ENCODE peak calls at places on chromosome 7, in seven cellular contexts. S, Q, A, V, H, W and Z are unnamed samples.

GRCh38 chr7:46257766-46258448 is 336.8 kb upstream of the IGFBP3 start:
- DNase-seq in W (no peak), H (no peak), A (peak; percentile 90), V (no peak), Q (peak; percentile 15), S (no peak), Z (no peak)

GRCh38 chr7:794671-795329 is 37.5 kb upstream of the SUN1 start:
- DNase-seq in W (no peak), H (no peak), A (no peak), S (no peak), V (no peak), Q (no peak), Z (no peak)

GRCh38 chr7:155993420-155994252 is 181.4 kb upstream of the SHH start:
- DNase-seq in V (no peak), Q (no peak), S (no peak), A (no peak), H (no peak), W (no peak), Z (no peak)

GRCh38 chr7:84612976-84613375 is 418.4 kb upstream of the SEMA3A start:
- DNase-seq in A (no peak), Q (no peak), H (no peak), V (no peak), W (no peak), S (no peak), Z (no peak)

GRCh38 chr7:128740996-128741395 is 1.8 kb downstream of the CALU start:
- DNase-seq in V (no peak), A (peak; percentile 24), S (no peak), H (no peak), Q (no peak), W (peak; percentile 30), Z (peak; percentile 52)

GRCh38 chr7:30700941-30701340 is 18.7 kb upstream of the CRHR2 start:
- DNase-seq in A (no peak), W (no peak), H (no peak), S (no peak), V (no peak), Q (no peak), Z (no peak)

GRCh38 chr7:30466266-30466665 is 12.3 kb downstream of the NOD1 start:
- DNase-seq in V (no peak), A (peak; percentile 72), S (no peak), H (no peak), Q (no peak), W (no peak), Z (peak; percentile 69)

GRCh38 chr7:43004076-43004475 is 71.9 kb downstream of the MRPL32 start:
- DNase-seq in S (no peak), H (no peak), W (no peak), V (no peak), A (peak; percentile 4), Q (no peak), Z (no peak)

GRCh38 chr7:37287093-37287492 is 161.6 kb downstream of the ELMO1 start:
- DNase-seq in V (no peak), Q (no peak), S (peak; percentile 64), A (no peak), H (no peak), W (no peak), Z (no peak)

GRCh38 chr7:118352854-118353453 is 128.4 kb downstream of the ANKRD7 start:
- DNase-seq in S (peak; percentile 33), A (peak; percentile 6), V (no peak), Q (peak; percentile 52), H (no peak), W (no peak), Z (peak; percentile 14)

DNA sequence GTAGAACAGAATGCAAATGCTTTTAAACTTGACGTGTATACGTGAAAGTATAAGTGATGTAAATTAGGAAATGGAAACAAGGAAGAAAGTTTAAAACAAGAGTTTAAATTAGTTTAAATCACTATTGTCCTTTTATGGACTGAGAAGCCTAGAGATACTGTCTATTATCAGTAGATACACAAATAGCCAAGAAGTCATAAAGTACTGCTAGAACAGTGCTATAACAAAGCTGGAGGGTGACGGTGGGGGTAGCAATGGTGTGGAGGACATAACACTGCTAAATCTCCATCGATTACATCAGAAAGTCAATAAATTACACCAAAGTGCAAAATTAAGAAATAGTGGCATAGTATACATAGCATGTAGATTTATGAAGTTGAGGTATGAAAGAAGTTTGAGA is 50.1 kb upstream of the CAV2 start:
- DNase-seq in A (no peak), S (no peak), Q (no peak), W (no peak), V (no peak), H (no peak), Z (no peak)
- H3K27ac ChIP-seq in A (no peak overlapping the region), S (no peak overlapping the region), Q (peak overlapping the region; percentile 36), W (peak overlapping the region; percentile 63), V (no peak overlapping the region), H (no peak overlapping the region), Z (no peak overlapping the region)

GRCh38 chr7:4725014-4725951 is 43.2 kb downstream of the FOXK1 start:
- DNase-seq in S (no peak), Q (no peak), A (peak; percentile 92), W (peak; percentile 89), V (peak; percentile 88), H (peak; percentile 35), Z (peak; percentile 92)

GRCh38 chr7:4726051-4726450 is 44.0 kb downstream of the FOXK1 start:
- DNase-seq in W (no peak), H (no peak), A (no peak), V (no peak), Q (no peak), S (no peak), Z (no peak)

GRCh38 chr7:4724648-4725013 is 42.5 kb downstream of the FOXK1 start:
- DNase-seq in S (no peak), V (no peak), H (no peak), Q (no peak), W (no peak), A (peak; percentile 39), Z (no peak)

GRCh38 chr7:4727914-4728705 is 46.0 kb downstream of the FOXK1 start:
- DNase-seq in A (no peak), W (no peak), H (no peak), S (no peak), V (no peak), Q (no peak), Z (no peak)

GRCh38 chr7:4726568-4726967 is 44.5 kb downstream of the FOXK1 start:
- DNase-seq in A (no peak), V (no peak), Q (no peak), H (no peak), S (no peak), W (no peak), Z (no peak)
- H3K36me3 ChIP-seq in A (peaks cover 3% of the 10 kb centered on the region), V (no peaks in the 10 kb centered on the region), Q (peaks cover 2% of the 10 kb centered on the region), H (no peaks in the 10 kb centered on the region), S (no peaks in the 10 kb centered on the region), W (peaks cover 36% of the 10 kb centered on the region), Z (no peaks in the 10 kb centered on the region)

DNA sequence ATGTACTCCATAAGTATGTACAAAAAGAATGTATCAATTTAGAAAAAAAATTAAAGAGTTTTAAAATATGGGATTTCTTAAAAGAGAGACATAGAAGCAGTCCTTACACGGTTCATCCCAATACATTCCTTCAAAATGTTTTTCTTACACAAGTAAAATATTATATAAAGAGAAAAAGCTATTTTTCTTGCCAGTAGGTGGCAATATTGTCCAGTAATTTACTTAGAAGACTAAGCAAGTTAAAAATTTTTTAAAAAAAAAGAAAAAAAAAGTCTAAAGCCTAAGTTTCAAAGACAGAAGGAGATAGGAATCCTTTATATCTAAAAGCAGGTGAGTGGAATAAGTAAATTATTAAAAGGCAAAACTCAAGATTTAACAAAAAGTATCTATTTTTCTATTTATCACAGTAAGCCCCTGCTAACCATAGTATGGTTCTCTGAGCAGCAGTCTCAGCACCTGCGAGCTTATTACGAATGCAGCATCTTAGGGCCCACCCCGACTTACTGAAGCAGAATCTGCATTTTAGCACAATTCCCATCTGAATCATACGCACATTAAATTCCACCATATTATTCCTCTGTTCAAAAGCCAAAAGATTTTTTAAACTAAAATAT is 240.6 kb downstream of the DGKI start:
- DNase-seq in H (no peak), W (no peak), A (peak; percentile 33), Q (peak; percentile 35), V (no peak), S (peak; percentile 77), Z (peak; percentile 71)
- TF ChIP-seq CTCF in H (peak; percentile 40), W (peak; percentile 42), A (peak; percentile 34), Q (peak; percentile 21), V (peak; percentile 49), S (peak; percentile 72), Z (peak; percentile 43)

GRCh38 chr7:35375516-35375915 is 121.6 kb upstream of the TBX20 start:
- DNase-seq in A (no peak), Q (no peak), S (no peak), W (no peak), V (no peak), H (no peak), Z (no peak)
- H3K27ac ChIP-seq in A (no peak overlapping the region), Q (no peak overlapping the region), S (peak overlapping the region; percentile 54), W (peak overlapping the region; percentile 77), V (no peak overlapping the region), H (no peak overlapping the region), Z (peak overlapping the region; percentile 89)

DNA sequence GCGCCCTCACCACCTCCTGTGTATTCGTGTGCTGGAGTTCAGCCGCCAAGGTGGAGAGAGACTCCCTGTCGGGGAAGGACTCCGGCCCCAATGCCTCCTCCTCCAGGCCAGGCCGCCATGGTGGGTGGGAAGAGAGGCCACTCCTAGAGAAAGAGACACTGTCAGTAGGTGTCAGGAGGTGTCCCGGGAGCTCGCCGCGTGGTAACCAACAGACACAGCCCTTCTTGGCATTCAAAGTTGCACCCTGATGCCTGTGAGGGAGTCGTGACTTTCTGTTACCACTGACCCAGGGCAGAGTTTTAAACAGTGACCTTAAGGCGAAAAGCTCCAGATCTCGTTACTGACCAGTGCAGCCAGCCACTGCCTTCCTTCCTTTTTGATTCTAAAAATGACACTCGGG is 155.2 kb downstream of the CUX1 start:
- DNase-seq in W (no peak), A (no peak), H (no peak), S (no peak), V (no peak), Q (no peak), Z (no peak)
- H3K36me3 ChIP-seq in W (no peaks in the 10 kb centered on the region), A (no peaks in the 10 kb centered on the region), H (no peaks in the 10 kb centered on the region), S (no peaks in the 10 kb centered on the region), V (no peaks in the 10 kb centered on the region), Q (no peaks in the 10 kb centered on the region), Z (no peaks in the 10 kb centered on the region)

GRCh38 chr7:130939285-130940095 is 205.5 kb upstream of the KLF14 start:
- DNase-seq in W (no peak), Q (no peak), V (no peak), H (no peak), S (no peak), A (no peak), Z (no peak)
- TF ChIP-seq CTCF in W (no peak), Q (no peak), V (no peak), H (no peak), S (no peak), A (no peak), Z (no peak)